ENCODE peak calls at places on chromosomes 16 and 17, in four cellular contexts. One of them, this sample, is unnamed.

GRCh38 chr17:32516940-32517711 is 30.3 kb downstream of the CDK5R1 start:
- DNase-seq in astrocyte of the cerebellum: no peak
- DNase-seq in A549: no peak
- DNase-seq in NCI-H2107: no peak
- DNase-seq in this sample: no peak

GRCh38 chr17:66330646-66331037 is 28.2 kb downstream of the PRKCA start:
- DNase-seq in A549: no peak
- DNase-seq in astrocyte of the cerebellum: no peak
- DNase-seq in NCI-H2107: no peak
- DNase-seq in this sample: no peak

GRCh38 chr16:83513006-83513755 is 294.6 kb upstream of the HSBP1 start:
- DNase-seq in A549: no peak
- DNase-seq in NCI-H2107: no peak
- DNase-seq in astrocyte of the cerebellum: peak; percentile 76
- DNase-seq in this sample: peak; percentile 88

GRCh38 chr17:78774956-78775571 is 7.0 kb downstream of the CYTH1 start:
- DNase-seq in NCI-H2107: no peak
- DNase-seq in A549: no peak
- DNase-seq in astrocyte of the cerebellum: no peak
- DNase-seq in this sample: no peak

GRCh38 chr16:30474062-30474452 is 1.5 kb downstream of the ITGAL start:
- DNase-seq in A549: no peak
- DNase-seq in NCI-H2107: no peak
- DNase-seq in astrocyte of the cerebellum: no peak
- DNase-seq in this sample: no peak

GRCh38 chr17:81329279-81329926 is 34.3 kb upstream of the SLC38A10 start:
- DNase-seq in astrocyte of the cerebellum: peak; percentile 60
- DNase-seq in NCI-H2107: peak; percentile 64
- DNase-seq in A549: peak; percentile 99
- DNase-seq in this sample: peak; percentile 91

GRCh38 chr16:67254809-67255552 is 6.2 kb downstream of the SLC9A5 start:
- DNase-seq in NCI-H2107: no peak
- DNase-seq in astrocyte of the cerebellum: no peak
- DNase-seq in A549: no peak
- DNase-seq in this sample: no peak

GRCh38 chr16:68902376-68903345 is 59.3 kb downstream of the TANGO6 start:
- DNase-seq in astrocyte of the cerebellum: peak; percentile 48
- DNase-seq in NCI-H2107: peak; percentile 79
- DNase-seq in A549: peak; percentile 58
- DNase-seq in this sample: peak; percentile 64

GRCh38 chr17:16243811-16244567 is 27.0 kb downstream of the PIGL start:
- DNase-seq in A549: no peak
- DNase-seq in NCI-H2107: no peak
- DNase-seq in astrocyte of the cerebellum: no peak
- DNase-seq in this sample: no peak

GRCh38 chr16:74700206-74701040 is at the start of gene MLKL:
- DNase-seq in astrocyte of the cerebellum: no peak
- DNase-seq in NCI-H2107: no peak
- DNase-seq in A549: peak; percentile 72
- DNase-seq in this sample: peak; percentile 45

GRCh38 chr17:64459284-64459747 is 10.4 kb downstream of the MILR1 start:
- DNase-seq in A549: no peak
- DNase-seq in NCI-H2107: no peak
- DNase-seq in astrocyte of the cerebellum: peak; percentile 23
- DNase-seq in this sample: peak; percentile 85

GRCh38 chr17:79775635-79776034 is 2.3 kb upstream of the CBX2 start:
- DNase-seq in NCI-H2107: no peak
- DNase-seq in A549: no peak
- DNase-seq in astrocyte of the cerebellum: no peak
- DNase-seq in this sample: no peak

GRCh38 chr16:81442220-81442908 is 2.2 kb upstream of the CMIP start:
- DNase-seq in astrocyte of the cerebellum: no peak
- DNase-seq in NCI-H2107: no peak
- DNase-seq in A549: no peak
- DNase-seq in this sample: no peak